ENCODE peak calls at places on chromosomes 7 and 10, in eight cellular contexts. L, B, V, J, U, K, D and Q are unnamed samples.

GRCh38 chr10:47415520-47416304 is 31.6 kb upstream of the ZNF488 start:
- DNase-seq in L (no peak), K (no peak), B (no peak), V (no peak), J (peak; percentile 28), U (no peak), D (no peak), Q (no peak)

GRCh38 chr7:129875745-129876411 is 76.9 kb downstream of the UBE2H start:
- DNase-seq in D (peak; percentile 30), B (no peak), K (no peak), L (no peak), J (no peak), U (no peak), V (no peak), Q (no peak)

GRCh38 chr10:47255033-47255813 is 44.8 kb upstream of the GDF10 start:
- DNase-seq in D (no peak), J (no peak), U (no peak), B (peak; percentile 30), K (no peak), L (no peak), V (no peak), Q (no peak)

GRCh38 chr10:5343561-5343960 is 21.2 kb upstream of the UCN3 start:
- DNase-seq in U (no peak), B (no peak), D (peak; percentile 45), J (no peak), K (no peak), L (no peak), V (no peak), Q (no peak)

GRCh38 chr10:6973904-6974303 is 393.8 kb upstream of the PRKCQ start:
- DNase-seq in D (no peak), L (no peak), J (peak; percentile 72), B (no peak), V (peak; percentile 58), K (no peak), U (peak; percentile 57), Q (no peak)

GRCh38 chr7:50552921-50553320 is 12.3 kb downstream of the DDC start:
- DNase-seq in J (no peak), K (peak; percentile 34), B (no peak), V (no peak), U (no peak), L (no peak), D (no peak), Q (no peak)

GRCh38 chr10:4066581-4067403 is 281.8 kb upstream of the KLF6 start:
- DNase-seq in U (no peak), B (no peak), D (no peak), L (no peak), J (no peak), V (peak; percentile 46), K (no peak), Q (no peak)

GRCh38 chr10:121999301-121999700 is 10.3 kb downstream of the TACC2 start:
- DNase-seq in V (no peak), L (no peak), U (no peak), D (no peak), J (no peak), K (no peak), B (no peak), Q (no peak)

GRCh38 chr10:132698211-132698751 is 87.7 kb downstream of the NKX6-2 start:
- DNase-seq in B (no peak), U (no peak), D (no peak), K (peak; percentile 16), L (peak; percentile 49), V (no peak), J (peak; percentile 69), Q (no peak)

GRCh38 chr7:151122276-151122675 is 36.0 kb downstream of the AGAP3 start:
- DNase-seq in J (no peak), B (no peak), L (no peak), K (no peak), V (no peak), D (no peak), U (no peak), Q (no peak)

GRCh38 chr10:44567471-44567870 is 182.6 kb upstream of the CXCL12 start:
- DNase-seq in J (no peak), U (no peak), B (no peak), K (no peak), D (no peak), V (no peak), L (no peak), Q (no peak)

GRCh38 chr10:103636492-103636891 is 143.0 kb downstream of the NEURL1 start:
- DNase-seq in J (no peak), D (no peak), V (no peak), K (no peak), L (no peak), U (no peak), B (no peak), Q (no peak)

GRCh38 chr10:23157691-23158369 is 34.3 kb upstream of the PTF1A start:
- DNase-seq in K (no peak), V (peak; percentile 11), D (peak; percentile 58), J (no peak), U (no peak), L (no peak), B (no peak), Q (no peak)

GRCh38 chr10:6564367-6564766 is 15.7 kb downstream of the PRKCQ start:
- DNase-seq in L (no peak), J (no peak), B (no peak), U (no peak), K (no peak), D (no peak), V (no peak), Q (no peak)

GRCh38 chr7:30923009-30923773 is 11.5 kb downstream of the AQP1 start:
- DNase-seq in D (no peak), V (no peak), L (peak; percentile 44), B (peak; percentile 15), J (peak; percentile 72), U (no peak), K (peak; percentile 6), Q (no peak)

GRCh38 chr7:54996391-54996790 is 22.4 kb upstream of the EGFR start:
- DNase-seq in B (no peak), J (no peak), D (no peak), L (no peak), V (no peak), K (no peak), U (no peak), Q (no peak)

GRCh38 chr10:122419890-122420623 is 34.4 kb upstream of the ARMS2 start:
- DNase-seq in L (no peak), D (no peak), B (no peak), V (no peak), U (no peak), K (no peak), J (no peak), Q (no peak)

GRCh38 chr7:7220821-7221220 is 38.5 kb downstream of the C1GALT1 start:
- DNase-seq in B (no peak), D (no peak), L (no peak), V (no peak), J (no peak), K (no peak), U (no peak), Q (no peak)
- H3K27ac ChIP-seq in B (no peak overlapping the region), D (no peak overlapping the region), L (no peak overlapping the region), V (no peak overlapping the region), J (no peak overlapping the region), K (no peak overlapping the region), U (no peak overlapping the region), Q (no peak overlapping the region)

DNA sequence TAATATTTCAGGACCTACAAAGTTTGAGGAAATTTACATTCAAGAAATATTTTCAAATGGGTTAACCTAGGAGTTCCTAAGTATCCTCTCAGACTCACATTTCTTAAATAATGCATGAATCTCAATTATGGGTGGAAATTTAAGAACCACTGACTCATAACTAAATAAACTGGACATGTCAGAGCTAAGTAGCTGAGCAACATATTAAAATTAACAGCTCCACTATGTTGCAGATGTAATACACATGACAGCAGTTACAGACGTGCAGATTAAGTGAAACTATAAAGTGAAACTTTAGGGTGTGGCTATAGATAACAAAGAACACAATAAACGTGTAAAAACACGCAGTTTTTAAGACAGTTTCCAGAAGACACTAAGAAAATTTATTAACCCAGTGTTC is 25.5 kb downstream of the DNMBP start:
- DNase-seq in B (no peak), K (no peak), L (no peak), U (no peak), D (no peak), V (peak; percentile 48), J (no peak), Q (no peak)
- H3K27ac ChIP-seq in B (no peak overlapping the region), K (peak overlapping the region; percentile 56), L (no peak overlapping the region), U (peak overlapping the region; percentile 51), D (no peak overlapping the region), V (no peak overlapping the region), J (peak overlapping the region; percentile 85), Q (no peak overlapping the region)

DNA sequence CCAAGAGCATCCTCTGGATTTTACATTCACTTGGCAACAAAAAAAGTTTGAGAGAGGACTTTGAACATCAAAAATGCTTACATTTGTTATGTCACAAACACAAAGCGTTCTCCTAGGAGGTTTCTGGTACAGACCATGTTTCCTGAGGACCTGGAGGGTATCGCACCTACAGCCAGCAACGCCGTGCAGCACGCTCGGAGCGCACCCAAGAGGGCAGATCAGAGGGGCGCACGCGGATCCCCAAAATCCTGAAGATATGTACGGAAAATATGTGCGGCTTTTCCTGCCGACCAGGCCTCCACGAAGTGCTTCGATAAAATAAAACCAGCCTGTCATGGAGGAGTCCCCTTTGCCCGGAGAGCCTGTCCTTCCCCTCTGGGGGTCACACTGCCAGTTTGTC is 454.9 kb downstream of the DNAJB6 start:
- DNase-seq in B (no peak), K (no peak), U (no peak), J (no peak), D (no peak), V (no peak), L (no peak), Q (no peak)
- H3K27ac ChIP-seq in B (no peak overlapping the region), K (no peak overlapping the region), U (no peak overlapping the region), J (no peak overlapping the region), D (no peak overlapping the region), V (no peak overlapping the region), L (no peak overlapping the region), Q (no peak overlapping the region)

GRCh38 chr10:43352951-43353350 is 18.5 kb upstream of the FXYD4 start:
- DNase-seq in V (no peak), B (no peak), L (no peak), J (peak; percentile 48), D (no peak), U (no peak), K (no peak), Q (no peak)

GRCh38 chr10:43351301-43351700 is 20.1 kb upstream of the FXYD4 start:
- DNase-seq in K (no peak), V (no peak), U (no peak), J (no peak), L (no peak), D (no peak), B (no peak), Q (no peak)

GRCh38 chr10:43348511-43349312 is 22.7 kb upstream of the FXYD4 start:
- DNase-seq in U (peak; percentile 80), B (peak; percentile 87), V (peak; percentile 89), D (peak; percentile 87), L (peak; percentile 85), J (peak; percentile 94), K (peak; percentile 80), Q (peak; percentile 89)

GRCh38 chr10:43350139-43350538 is 21.3 kb upstream of the FXYD4 start:
- DNase-seq in B (no peak), V (peak; percentile 73), L (no peak), U (no peak), J (no peak), D (no peak), K (no peak), Q (no peak)

DNA sequence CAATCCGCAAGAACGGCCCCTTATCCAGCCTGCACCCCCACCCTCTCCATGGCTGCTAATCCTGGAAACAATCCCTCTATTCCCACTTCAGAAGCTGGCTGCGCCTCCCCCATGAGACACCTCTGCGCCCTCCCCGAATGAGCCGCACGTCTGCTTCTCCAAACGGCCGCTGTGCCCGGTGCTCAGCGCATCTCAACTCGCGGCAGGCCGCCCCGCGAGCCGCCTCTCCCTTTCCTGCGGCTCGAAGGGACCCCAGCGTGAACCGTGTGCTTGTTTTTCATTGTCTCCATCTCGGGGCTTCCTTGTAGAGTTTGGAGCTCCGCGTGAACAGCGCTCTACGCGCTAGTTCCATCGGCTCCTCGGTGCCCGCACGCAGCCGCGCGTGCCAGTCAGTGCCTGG is 20.8 kb upstream of the FXYD4 start:
- DNase-seq in B (no peak), K (no peak), J (no peak), L (no peak), U (no peak), V (no peak), D (no peak), Q (no peak)
- H3K27ac ChIP-seq in B (no peak overlapping the region), K (no peak overlapping the region), J (no peak overlapping the region), L (no peak overlapping the region), U (no peak overlapping the region), V (no peak overlapping the region), D (no peak overlapping the region), Q (peak overlapping the region; percentile 78)